ENCODE peak calls at places on chromosomes 7 and 10, in five cellular contexts. V is fibroblast of lung, A is left ventricle myocardium inferior, T is uterus, L is spleen. I is an unnamed sample. For H3K36me3, the result is how much of the 10 kb centered on the place peaks cover.

GRCh38 chr10:116255931-116256748 is 16.9 kb downstream of the GFRA1 start:
- DNase-seq in V (peak), A (no peak), T (no peak), L (no peak), I (no peak)

GRCh38 chr10:52997007-52997406 is 224.4 kb upstream of the MBL2 start:
- DNase-seq in V (no peak), A (no peak), T (no peak), L (no peak), I (no peak)

GRCh38 chr7:100372256-100372655 is 1.0 kb upstream of the PILRA start:
- DNase-seq in V (peak), A (no peak), T (no peak), L (peak), I (no peak)

GRCh38 chr10:42981358-42982236 is 95.3 kb upstream of the RET start:
- DNase-seq in V (no peak), A (no peak), T (peak), L (peak), I (peak)

GRCh38 chr10:91653214-91653875 is 20.5 kb upstream of the PPP1R3C start:
- DNase-seq in V (peak), A (no peak), T (no peak), L (no peak), I (no peak)

GRCh38 chr7:2195403-2196246 is 37.1 kb downstream of the MAD1L1 start:
- DNase-seq in V (no peak), A (peak), T (no peak), L (no peak), I (no peak)

GRCh38 chr7:3197567-3198212 is 103.4 kb upstream of the SDK1 start:
- DNase-seq in V (no peak), A (no peak), T (no peak), L (peak), I (no peak)

GRCh38 chr7:99324559-99324958 is 1.1 kb upstream of the ARPC1A start:
- DNase-seq in V (no peak), A (no peak), T (no peak), L (no peak), I (no peak)

GRCh38 chr7:27151945-27152815 is at the start of gene HOXA3:
- DNase-seq in V (no peak), A (peak), T (peak), L (peak), I (peak)

GRCh38 chr7:132789281-132789680 is 213.0 kb upstream of the PLXNA4 start:
- DNase-seq in V (no peak), A (no peak), T (no peak), L (no peak), I (no peak)

GRCh38 chr7:856444-857095 is 19.8 kb upstream of the GET4 start:
- DNase-seq in V (no peak), A (no peak), T (no peak), L (no peak), I (no peak)
- H3K36me3 ChIP-seq in V (half or more), A (half or more), T (under half), L (half or more), I (half or more)

GRCh38 chr7:116592445-116592844 is 67.6 kb downstream of the CAV1 start:
- DNase-seq in V (no peak), A (peak), T (no peak), L (no peak), I (no peak)
- H3K4me3 ChIP-seq in V (no peak), A (peak), T (no peak), L (no peak), I (no peak)

DNA sequence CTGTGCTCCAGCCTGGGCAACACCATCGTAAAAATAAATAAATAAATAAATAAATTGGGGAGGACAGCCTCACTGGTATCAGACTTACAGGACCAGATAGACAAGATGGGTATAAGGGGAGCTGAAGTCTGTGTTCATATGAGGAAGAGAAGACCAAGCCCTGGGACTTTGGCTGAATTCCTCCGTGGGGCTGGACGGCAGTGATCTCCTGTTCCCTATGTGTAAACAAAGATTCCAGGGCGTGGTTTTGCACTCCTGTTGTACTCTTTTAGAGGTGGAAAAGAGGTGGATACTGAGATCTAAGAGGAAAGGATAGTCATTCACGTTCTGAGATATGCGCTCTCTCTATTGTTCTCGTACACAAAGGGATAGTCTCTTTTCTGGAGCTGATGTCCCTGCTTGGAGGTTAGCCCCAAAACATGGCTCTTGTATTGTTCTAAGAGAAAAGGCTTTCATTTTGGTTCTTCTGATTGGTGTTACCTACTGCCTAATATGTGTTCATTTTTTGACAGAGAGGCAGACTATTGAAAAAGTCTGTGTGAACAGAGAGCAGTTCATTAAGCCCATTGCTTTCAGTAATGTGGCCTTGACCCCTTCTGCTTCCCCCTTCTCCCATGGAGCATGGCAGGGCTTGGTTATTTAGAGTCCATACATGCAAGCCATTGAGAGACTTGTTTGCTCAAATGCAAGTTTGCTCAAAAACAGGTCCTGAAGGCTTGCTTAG is 12.3 kb downstream of the KCTD7 start:
- DNase-seq in V (no peak), A (no peak), T (no peak), L (no peak), I (no peak)
- H3K36me3 ChIP-seq in V (under half), A (half or more), T (under half), L (half or more), I (under half)

GRCh38 chr7:17142831-17143541 is 155.5 kb upstream of the AHR start:
- DNase-seq in V (peak), A (no peak), T (no peak), L (no peak), I (no peak)
- H3K4me3 ChIP-seq in V (peak), A (peak), T (no peak), L (no peak), I (no peak)

DNA sequence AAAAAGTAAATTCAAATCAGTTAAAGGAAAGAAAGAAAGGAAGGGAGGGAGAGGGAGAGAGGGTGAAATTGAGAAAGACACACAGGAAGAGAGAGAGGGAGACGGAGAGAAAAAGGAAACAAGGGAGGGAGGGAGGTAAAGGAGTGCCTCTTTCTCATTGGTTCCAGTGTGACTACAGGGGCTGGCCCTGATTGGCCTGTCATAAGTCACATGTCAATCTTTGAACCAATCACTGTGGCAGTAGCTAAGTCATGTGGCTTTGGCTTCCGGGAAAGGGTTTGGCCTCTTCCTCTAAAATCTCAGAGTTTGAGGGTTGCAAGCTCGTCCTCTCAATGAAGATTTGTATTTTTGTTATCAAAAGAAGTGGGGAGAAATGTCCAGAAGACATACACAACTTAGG is 150.2 kb downstream of the RAB11FIP2 start:
- DNase-seq in V (no peak), A (no peak), T (no peak), L (no peak), I (no peak)
- H3K36me3 ChIP-seq in V (under half), A (under half), T (under half), L (under half), I (under half)

I was measured in H7.